ENCODE peak calls at places on chromosomes 2 and 18, in six cellular contexts. H is renal cortical epithelial cell; F is activated CD4-positive, alpha-beta T cell treated with anti-CD3 and anti-CD28 coated beads for 24 hours; Y is Daoy; J is fibroblast of lung; P is occipital lobe. X is an unnamed sample.

GRCh38 chr2:236159778-236160170 is 8.4 kb downstream of the GBX2 start:
- DNase-seq in H (no peak), F (no peak), Y (no peak), J (no peak), P (no peak), X (no peak)

GRCh38 chr2:231469568-231469920 is 5.3 kb upstream of the NCL start:
- DNase-seq in H (no peak), F (no peak), Y (no peak), J (no peak), P (no peak), X (no peak)

GRCh38 chr2:69007603-69008002 is 5.4 kb upstream of the ANTXR1 start:
- DNase-seq in H (no peak), F (no peak), Y (no peak), J (peak), P (no peak), X (no peak)

GRCh38 chr2:225725726-225726125 is 326.2 kb downstream of the NYAP2 start:
- DNase-seq in H (no peak), F (no peak), Y (no peak), J (no peak), P (no peak), X (no peak)

GRCh38 chr18:51029378-51029693 is 677 bp upstream of the SMAD4 start:
- DNase-seq in H (no peak), F (no peak), Y (no peak), J (no peak), P (no peak), X (no peak)

GRCh38 chr2:56263876-56264275 is 80.1 kb downstream of the CCDC85A start:
- DNase-seq in H (no peak), F (no peak), Y (no peak), J (no peak), P (no peak), X (no peak)

GRCh38 chr2:220695397-220696279 is 876.5 kb downstream of the EPHA4 start:
- DNase-seq in H (no peak), F (no peak), Y (no peak), J (no peak), P (no peak), X (no peak)

GRCh38 chr2:6993230-6993640 is 76.0 kb downstream of the RNF144A start:
- DNase-seq in H (no peak), F (no peak), Y (no peak), J (no peak), P (peak), X (no peak)

GRCh38 chr2:46471-47345 is at the start of gene FAM110C:
- DNase-seq in H (peak), F (peak), Y (peak), J (peak), P (no peak), X (no peak)

GRCh38 chr2:170525566-170525900 is 189.6 kb upstream of the SP5 start:
- DNase-seq in H (peak), F (no peak), Y (peak), J (peak), P (no peak), X (no peak)

GRCh38 chr2:158724803-158725271 is 70.3 kb upstream of the DAPL1 start:
- DNase-seq in H (peak), F (no peak), Y (peak), J (peak), P (no peak), X (no peak)

GRCh38 chr18:50859793-50860192 is 19.1 kb upstream of the ME2 start:
- DNase-seq in H (no peak), F (no peak), Y (no peak), J (no peak), P (no peak), X (no peak)

GRCh38 chr2:88128654-88129312 is 921 bp upstream of the FABP1 start:
- DNase-seq in H (no peak), F (no peak), Y (no peak), J (no peak), P (no peak), X (no peak)

GRCh38 chr2:215521031-215521430 is 85.2 kb upstream of the FN1 start:
- DNase-seq in H (no peak), F (no peak), Y (no peak), J (no peak), P (no peak), X (no peak)

GRCh38 chr18:67104700-67105284 is 411.7 kb downstream of the DSEL start:
- DNase-seq in H (peak), F (peak), Y (peak), J (peak), P (peak), X (no peak)

GRCh38 chr2:214492152-214492551 is 81.3 kb downstream of the VWC2L start:
- DNase-seq in H (peak), F (no peak), Y (no peak), J (no peak), P (no peak), X (no peak)

GRCh38 chr2:241007111-241007510 is 8.7 kb downstream of the SNED1 start:
- DNase-seq in H (no peak), F (no peak), Y (no peak), J (no peak), P (no peak), X (no peak)

GRCh38 chr2:220224711-220225519 is 597.5 kb downstream of the SLC4A3 start:
- DNase-seq in H (peak), F (no peak), Y (peak), J (peak), P (no peak), X (no peak)

GRCh38 chr2:189159273-189159672 is 20.3 kb downstream of the COL5A2 start:
- DNase-seq in H (no peak), F (no peak), Y (no peak), J (no peak), P (no peak), X (no peak)

GRCh38 chr2:149087751-149088150 is 49.3 kb downstream of the LYPD6B start:
- DNase-seq in H (no peak), F (no peak), Y (no peak), J (no peak), P (no peak), X (no peak)

GRCh38 chr2:69118609-69119008 is 105.6 kb downstream of the ANTXR1 start:
- DNase-seq in H (no peak), F (no peak), Y (peak), J (peak), P (no peak), X (no peak)